ENCODE peak calls at places on chromosomes 3 and 15, in five cellular contexts. O, W, S, V and I are unnamed samples.

GRCh38 chr3:122081543-122081942 is 26.4 kb downstream of the CD86 start:
- DNase-seq in O (no peak), W (no peak), S (no peak), V (no peak), I (no peak)

GRCh38 chr3:133998691-133999241 is 31.0 kb downstream of the SLCO2A1 start:
- DNase-seq in O (no peak), W (no peak), S (no peak), V (no peak), I (no peak)

GRCh38 chr3:110506890-110507289 is 564.7 kb upstream of the NECTIN3 start:
- DNase-seq in O (no peak), W (no peak), S (no peak), V (no peak), I (no peak)

GRCh38 chr3:147797095-147797494 is 387.9 kb downstream of the ZIC1 start:
- DNase-seq in O (no peak), W (no peak), S (no peak), V (no peak), I (no peak)

GRCh38 chr3:105233056-105233455 is 133.7 kb upstream of the ALCAM start:
- DNase-seq in O (no peak), W (no peak), S (no peak), V (no peak), I (no peak)

GRCh38 chr3:194748229-194748628 is 62.5 kb downstream of the FAM43A start:
- DNase-seq in O (no peak), W (no peak), S (no peak), V (no peak), I (no peak)

GRCh38 chr15:51735611-51736010 is 1.8 kb downstream of the LYSMD2 start:
- DNase-seq in O (no peak), W (no peak), S (no peak), V (no peak), I (peak; percentile 17)

GRCh38 chr3:179852117-179852886 is 184.4 kb downstream of the PEX5L start:
- DNase-seq in O (no peak), W (no peak), S (no peak), V (no peak), I (no peak)

GRCh38 chr3:100335137-100335833 is 728 bp downstream of the NIT2 start:
- DNase-seq in O (peak; percentile 53), W (peak; percentile 22), S (no peak), V (no peak), I (no peak)

GRCh38 chr15:91022075-91022831 is at the start of gene VPS33B:
- DNase-seq in O (peak; percentile 84), W (peak; percentile 94), S (peak; percentile 91), V (peak; percentile 18), I (peak; percentile 70)

GRCh38 chr15:27645672-27646071 is 453.4 kb downstream of the OCA2 start:
- DNase-seq in O (no peak), W (no peak), S (no peak), V (no peak), I (no peak)

GRCh38 chr3:81550415-81550814 is 211.0 kb downstream of the GBE1 start:
- DNase-seq in O (no peak), W (no peak), S (no peak), V (no peak), I (no peak)

GRCh38 chr3:117622130-117622841 is 912.7 kb downstream of the TUSC7 start:
- DNase-seq in O (no peak), W (no peak), S (no peak), V (no peak), I (no peak)

GRCh38 chr15:26318689-26319088 is 454.2 kb downstream of the GABRB3 start:
- DNase-seq in O (no peak), W (no peak), S (no peak), V (no peak), I (no peak)

GRCh38 chr3:73745429-73746247 is 120.9 kb upstream of the PDZRN3 start:
- DNase-seq in O (no peak), W (peak; percentile 19), S (no peak), V (no peak), I (no peak)

GRCh38 chr3:72982653-72983366 is 13.8 kb upstream of the PPP4R2 start:
- DNase-seq in O (no peak), W (no peak), S (no peak), V (no peak), I (no peak)

GRCh38 chr3:126349071-126349470 is 8.1 kb downstream of the KLF15 start:
- DNase-seq in O (peak; percentile 39), W (peak; percentile 6), S (no peak), V (no peak), I (no peak)

GRCh38 chr3:11188231-11188630 is 33.9 kb downstream of the HRH1 start:
- DNase-seq in O (no peak), W (no peak), S (no peak), V (no peak), I (no peak)

GRCh38 chr15:39587910-39588530 is 7.1 kb downstream of the THBS1 start:
- DNase-seq in O (no peak), W (no peak), S (no peak), V (no peak), I (no peak)

GRCh38 chr3:70824785-70825184 is 512.3 kb upstream of the MDFIC2 start:
- DNase-seq in O (no peak), W (no peak), S (no peak), V (no peak), I (no peak)

GRCh38 chr3:184715943-184716651 is 4.2 kb upstream of the MAGEF1 start:
- DNase-seq in O (no peak), W (no peak), S (no peak), V (no peak), I (no peak)

GRCh38 chr3:101200461-101200860 is 119.9 kb downstream of the IMPG2 start:
- DNase-seq in O (no peak), W (no peak), S (no peak), V (no peak), I (no peak)

GRCh38 chr3:38116471-38117162 is 20.3 kb downstream of the ACAA1 start:
- DNase-seq in O (peak; percentile 39), W (no peak), S (no peak), V (no peak), I (no peak)

DNA sequence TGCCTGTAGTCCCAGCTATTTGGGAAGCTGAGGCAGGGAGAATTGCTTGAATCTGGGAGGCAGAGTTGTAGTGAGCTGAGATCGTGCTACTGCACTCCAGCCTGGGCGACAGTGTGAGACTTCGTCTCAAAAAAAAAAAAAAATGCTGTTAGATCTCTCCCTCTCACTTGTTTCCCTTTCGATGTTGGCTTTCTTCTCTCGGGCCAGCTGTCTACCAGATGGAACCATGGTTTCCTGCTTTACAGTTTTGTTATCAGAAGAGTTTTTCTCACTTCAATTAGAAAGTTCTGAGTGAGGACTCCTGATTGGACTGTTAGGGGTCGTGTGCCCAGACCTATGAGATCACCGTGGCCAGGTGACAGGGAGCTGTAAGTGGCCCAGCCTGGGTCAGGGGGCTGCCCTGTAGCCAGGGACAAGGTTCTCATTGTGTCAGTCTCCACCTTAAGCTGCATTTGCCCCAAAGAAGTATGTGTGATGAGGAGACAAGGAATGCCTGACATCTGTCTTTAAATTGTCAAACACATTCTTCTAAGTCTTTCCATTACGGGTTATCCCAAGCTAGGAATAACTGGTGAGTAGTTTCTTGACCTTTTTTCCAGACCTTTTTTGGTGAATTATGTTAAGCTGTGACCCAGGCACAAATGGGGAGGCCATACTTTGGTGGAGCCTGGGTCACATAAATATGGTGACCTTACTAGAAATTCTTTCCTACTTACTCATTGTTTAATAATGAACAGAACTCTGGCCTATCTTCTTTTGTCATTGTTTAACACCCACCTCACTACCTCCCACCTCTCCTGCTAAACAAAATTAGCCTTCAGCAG is 25.2 kb downstream of the SNAPC5 start:
- DNase-seq in O (no peak), W (no peak), S (peak; percentile 43), V (no peak), I (peak; percentile 22)
- H3K27ac ChIP-seq in O (no peak overlapping the region), W (no peak overlapping the region), S (peak overlapping the region; percentile 89), V (no peak overlapping the region), I (peak overlapping the region; percentile 25)

DNA sequence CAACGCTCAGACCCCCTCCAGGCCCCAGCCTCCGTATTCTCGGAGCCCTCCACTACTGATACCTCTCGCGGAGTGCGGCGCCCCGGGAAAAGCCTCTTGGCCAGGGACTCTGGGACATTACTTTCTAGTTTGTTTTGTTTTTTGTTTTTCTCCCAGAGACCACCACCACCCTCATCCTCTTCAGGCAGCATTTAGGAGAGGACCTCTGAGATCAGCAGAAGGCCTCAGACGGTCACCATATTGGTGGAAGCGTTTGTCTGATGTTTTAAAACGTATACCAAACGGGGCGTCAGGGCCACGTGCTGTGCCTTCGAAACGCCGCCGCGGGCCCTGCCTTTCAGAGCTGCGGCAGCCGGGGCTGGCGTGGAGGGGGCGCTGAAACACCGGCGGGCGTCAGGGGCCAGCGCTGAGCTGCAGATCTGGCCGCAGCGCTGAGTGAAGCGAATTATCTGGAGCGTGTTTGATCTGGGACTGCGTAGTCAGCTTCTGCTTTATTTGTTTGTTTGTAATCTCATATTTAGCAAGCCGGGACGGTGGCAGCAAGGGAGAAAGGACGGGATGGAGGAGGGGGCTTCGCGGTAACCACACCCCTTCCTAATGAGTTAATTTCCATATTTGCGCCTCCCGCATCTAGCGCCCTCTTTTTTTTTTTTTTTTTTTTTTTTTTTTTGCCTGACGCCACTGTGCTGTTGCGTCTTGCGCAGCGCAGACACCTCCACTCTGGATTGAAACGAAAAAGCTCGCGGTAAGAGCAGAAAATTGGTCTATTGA is 14.8 kb downstream of the SOX2 start:
- DNase-seq in O (no peak), W (no peak), S (peak; percentile 74), V (no peak), I (no peak)
- TF ChIP-seq CTCF in O (no peak), W (no peak), S (no peak), V (peak; percentile 22), I (no peak)

DNA sequence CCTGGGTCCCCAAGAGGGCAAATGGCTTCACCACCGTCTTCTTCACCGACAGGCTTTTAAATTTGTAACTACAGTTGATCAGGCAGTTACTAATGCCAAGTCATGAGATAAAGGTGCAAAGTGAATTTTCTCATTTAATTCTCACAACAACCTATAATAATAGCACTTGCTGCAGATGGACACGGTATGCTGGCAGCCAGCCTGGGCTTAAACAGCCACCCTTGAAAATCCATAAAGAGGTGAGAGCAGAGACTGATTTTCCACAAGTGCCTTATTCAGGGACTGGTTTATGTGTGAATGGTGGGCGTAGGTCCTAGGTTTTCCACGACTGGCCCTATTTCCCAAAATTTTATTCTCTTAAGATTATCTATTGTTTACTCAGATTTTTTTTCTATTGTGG is 117.8 kb downstream of the RAB11A start:
- DNase-seq in O (no peak), W (no peak), S (no peak), V (no peak), I (no peak)
- H3K27me3 ChIP-seq in O (peaks cover 31% of the 10 kb centered on the region), W (no peaks in the 10 kb centered on the region), S (peaks cover 17% of the 10 kb centered on the region), V (peaks cover 86% of the 10 kb centered on the region), I (peaks cover 26% of the 10 kb centered on the region)

GRCh38 chr3:175432338-175433025 is 573.3 kb downstream of the NAALADL2 start:
- DNase-seq in O (no peak), W (no peak), S (no peak), V (no peak), I (no peak)

GRCh38 chr3:175431396-175431795 is 572.3 kb downstream of the NAALADL2 start:
- DNase-seq in O (no peak), W (no peak), S (no peak), V (no peak), I (no peak)

GRCh38 chr3:175434591-175434990 is 575.5 kb downstream of the NAALADL2 start:
- DNase-seq in O (no peak), W (no peak), S (no peak), V (no peak), I (no peak)

GRCh38 chr3:175433026-175433668 is 574.0 kb downstream of the NAALADL2 start:
- DNase-seq in O (no peak), W (no peak), S (no peak), V (no peak), I (no peak)

DNA sequence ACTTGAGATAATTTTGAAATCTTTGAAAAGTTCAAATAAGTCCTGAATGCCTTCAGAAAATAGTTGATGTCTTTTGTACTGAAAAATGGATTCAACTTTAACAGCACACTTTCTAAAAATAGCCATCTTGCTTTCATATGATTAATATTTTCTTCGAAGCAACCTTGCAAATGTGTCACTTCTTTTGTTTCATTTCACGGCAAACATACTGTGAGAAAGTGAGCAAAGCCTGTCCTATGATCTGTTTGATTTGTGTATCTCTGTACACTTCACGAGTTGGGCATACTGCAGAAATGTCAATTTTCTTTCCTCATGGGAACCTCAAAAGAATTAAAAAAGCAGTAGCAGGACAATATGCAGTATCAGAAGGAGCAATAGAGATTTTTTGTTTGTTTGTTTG is 571.8 kb downstream of the NAALADL2 start:
- DNase-seq in O (no peak), W (no peak), S (no peak), V (no peak), I (no peak)
- H3K27ac ChIP-seq in O (no peak overlapping the region), W (no peak overlapping the region), S (no peak overlapping the region), V (no peak overlapping the region), I (no peak overlapping the region)